ENCODE peak calls at places on chromosomes 4 and X, in ten cellular contexts. C is stimulated activated CD8-positive, alpha-beta memory T cell treated with anti-CD3 and anti-CD28 coated beads, Interleukin-15, amount 100 ng/mL, for 4 hours; P is GM06990; K is ascending aorta; G is brain pericyte; W is Caco-2; L is stimulated activated CD4-positive, alpha-beta T cell treated with anti-CD3 and anti-CD28 coated beads, Interleukin-4, amount 100 ng/mL, for 24 hours; M is hippocampal formation; J is fibroblast of villous mesenchyme; V is H9. S is an unnamed sample.

GRCh38 chr4:106201373-106201772 is 114.6 kb downstream of the TBCK start:
- DNase-seq in C (no peak), P (no peak), K (no peak), G (no peak), W (no peak), L (no peak), M (no peak), J (peak; percentile 21), V (no peak), S (no peak)

GRCh38 chrX:102934624-102935023 is 2.4 kb upstream of the RAB40AL start:
- DNase-seq in C (no peak), P (no peak), K (no peak), G (no peak), W (no peak), L (peak; percentile 34), M (no peak), J (peak; percentile 13), V (no peak), S (no peak)

GRCh38 chr4:146522862-146523205 is 1.1 kb upstream of the SLC10A7 start:
- DNase-seq in C (no peak), P (no peak), K (no peak), G (no peak), W (no peak), L (no peak), M (no peak), J (no peak), V (no peak), S (no peak)

GRCh38 chr4:142743071-142743825 is 102.9 kb downstream of the INPP4B start:
- DNase-seq in C (no peak), P (no peak), K (no peak), G (no peak), W (no peak), L (no peak), M (no peak), J (peak; percentile 43), V (no peak), S (no peak)

GRCh38 chr4:81694514-81694913 is 222.8 kb upstream of the RASGEF1B start:
- DNase-seq in C (no peak), P (no peak), K (no peak), G (no peak), W (no peak), L (no peak), M (no peak), J (no peak), V (no peak), S (no peak)

GRCh38 chr4:165474784-165475705 is 96.2 kb downstream of the CPE start:
- DNase-seq in C (no peak), P (no peak), K (no peak), G (no peak), W (no peak), L (no peak), M (no peak), J (no peak), V (no peak), S (no peak)

GRCh38 chr4:103008875-103009729 is 10.4 kb downstream of the SLC9B1 start:
- DNase-seq in C (no peak), P (peak; percentile 36), K (no peak), G (peak; percentile 44), W (no peak), L (peak; percentile 39), M (no peak), J (peak; percentile 80), V (no peak), S (peak; percentile 37)

GRCh38 chrX:11137543-11138139 is 26.5 kb downstream of the HCCS start:
- DNase-seq in C (no peak), P (no peak), K (no peak), G (no peak), W (no peak), L (no peak), M (no peak), J (peak; percentile 62), V (no peak), S (no peak)

GRCh38 chrX:70039758-70040157 is 10.0 kb downstream of the AWAT2 start:
- DNase-seq in C (no peak), P (no peak), K (no peak), G (no peak), W (no peak), L (no peak), M (no peak), J (no peak), V (no peak), S (no peak)

GRCh38 chr4:13605330-13605729 is 22.2 kb downstream of the BOD1L1 start:
- DNase-seq in C (no peak), P (no peak), K (no peak), G (no peak), W (no peak), L (no peak), M (no peak), J (no peak), V (no peak), S (no peak)

GRCh38 chr4:2933566-2934076 is 29.6 kb downstream of the NOP14 start:
- DNase-seq in C (no peak), P (peak; percentile 30), K (no peak), G (no peak), W (peak; percentile 27), L (no peak), M (no peak), J (no peak), V (no peak), S (no peak)

GRCh38 chrX:8194216-8194615 is 23.1 kb upstream of the VCX2 start:
- DNase-seq in C (no peak), P (no peak), K (no peak), G (no peak), W (no peak), L (no peak), M (no peak), J (no peak), V (no peak), S (no peak)

GRCh38 chr4:166501941-166502382 is 628.9 kb downstream of the TLL1 start:
- DNase-seq in C (no peak), P (peak; percentile 9), K (no peak), G (no peak), W (no peak), L (no peak), M (no peak), J (peak; percentile 12), V (peak; percentile 84), S (no peak)

GRCh38 chr4:185549095-185549494 is 13.8 kb upstream of the PDLIM3 start:
- DNase-seq in C (no peak), P (no peak), K (no peak), G (no peak), W (no peak), L (no peak), M (no peak), J (peak; percentile 68), V (no peak), S (no peak)

GRCh38 chr4:3598695-3599227 is 66.5 kb upstream of the LRPAP1 start:
- DNase-seq in C (no peak), P (no peak), K (no peak), G (no peak), W (no peak), L (no peak), M (no peak), J (no peak), V (no peak), S (no peak)

GRCh38 chrX:39816871-39817731 is 280.7 kb downstream of the BCOR start:
- DNase-seq in C (no peak), P (no peak), K (no peak), G (no peak), W (peak; percentile 50), L (peak; percentile 12), M (no peak), J (peak; percentile 62), V (peak; percentile 93), S (no peak)

GRCh38 chrX:11472381-11472780 is 179.2 kb downstream of the AMELX start:
- DNase-seq in C (no peak), P (no peak), K (no peak), G (no peak), W (no peak), L (no peak), M (no peak), J (no peak), V (no peak), S (no peak)

GRCh38 chr4:9765091-9765490 is 16.3 kb upstream of the DRD5 start:
- DNase-seq in C (no peak), P (peak; percentile 31), K (no peak), G (no peak), W (no peak), L (no peak), M (no peak), J (no peak), V (peak; percentile 64), S (peak; percentile 20)

GRCh38 chrX:74579597-74580209 is 34.7 kb downstream of the RLIM start:
- DNase-seq in C (no peak), P (no peak), K (no peak), G (peak; percentile 1), W (no peak), L (no peak), M (no peak), J (peak; percentile 16), V (no peak), S (no peak)

GRCh38 chrX:15128838-15129237 is 141.0 kb downstream of the ASB9 start:
- DNase-seq in C (no peak), P (no peak), K (no peak), G (no peak), W (no peak), L (no peak), M (no peak), J (no peak), V (no peak), S (no peak)

GRCh38 chr4:108601517-108601916 is 18.9 kb upstream of the RPL34 start:
- DNase-seq in C (no peak), P (no peak), K (no peak), G (no peak), W (no peak), L (no peak), M (no peak), J (no peak), V (no peak), S (no peak)

GRCh38 chrX:39613508-39613921 is 484.2 kb downstream of the BCOR start:
- DNase-seq in C (no peak), P (peak; percentile 28), K (no peak), G (no peak), W (no peak), L (no peak), M (no peak), J (no peak), V (peak; percentile 67), S (no peak)

GRCh38 chr4:56880572-56880971 is 27.1 kb upstream of the REST start:
- DNase-seq in C (no peak), P (no peak), K (peak; percentile 25), G (no peak), W (no peak), L (no peak), M (no peak), J (no peak), V (no peak), S (no peak)

GRCh38 chr4:86972997-86973396 is 38.2 kb downstream of the AFF1 start:
- DNase-seq in C (no peak), P (no peak), K (no peak), G (no peak), W (peak; percentile 48), L (no peak), M (no peak), J (peak; percentile 75), V (peak; percentile 45), S (no peak)

GRCh38 chr4:39526810-39527295 is 386 bp downstream of the UGDH start:
- DNase-seq in C (peak; percentile 4), P (no peak), K (no peak), G (no peak), W (no peak), L (peak; percentile 34), M (no peak), J (no peak), V (no peak), S (no peak)

GRCh38 chr4:138938371-138938699 is 77.2 kb upstream of the NOCT start:
- DNase-seq in C (no peak), P (no peak), K (no peak), G (peak; percentile 7), W (no peak), L (no peak), M (no peak), J (peak; percentile 54), V (no peak), S (no peak)

GRCh38 chrX:15468036-15468435 is 25.1 kb downstream of the PIR start:
- DNase-seq in C (no peak), P (no peak), K (no peak), G (no peak), W (no peak), L (no peak), M (peak; percentile 4), J (peak; percentile 69), V (no peak), S (no peak)

GRCh38 chr4:142567199-142567598 is 278.9 kb downstream of the INPP4B start:
- DNase-seq in C (no peak), P (peak; percentile 37), K (no peak), G (no peak), W (peak; percentile 49), L (peak; percentile 72), M (no peak), J (no peak), V (peak; percentile 57), S (no peak)